ENCODE peak calls at places on chromosomes 7 and 10, in four cellular contexts. Q, R, T and F are unnamed samples.

GRCh38 chr10:10532274-10532673 is 485.4 kb upstream of the CELF2 start:
- DNase-seq in T (no peak), R (no peak), Q (no peak), F (no peak)

GRCh38 chr7:7970620-7971307 is 2.2 kb downstream of the GLCCI1 start:
- DNase-seq in R (no peak), Q (no peak), T (no peak), F (no peak)

GRCh38 chr10:98971464-98971863 is 264.2 kb downstream of the HPSE2 start:
- DNase-seq in Q (no peak), R (no peak), T (no peak), F (no peak)

GRCh38 chr7:84720456-84721097 is 466.3 kb downstream of the SEMA3D start:
- DNase-seq in T (no peak), R (no peak), Q (no peak), F (no peak)

GRCh38 chr10:88347597-88348304 is 235.4 kb downstream of the RNLS start:
- DNase-seq in T (no peak), Q (no peak), R (no peak), F (no peak)

GRCh38 chr10:28676297-28676967 is 889 bp upstream of the BAMBI start:
- DNase-seq in R (no peak), T (no peak), Q (no peak), F (no peak)

GRCh38 chr10:24603333-24603732 is 120.4 kb downstream of the ARHGAP21 start:
- DNase-seq in R (no peak), T (peak; percentile 49), Q (peak; percentile 48), F (no peak)

GRCh38 chr10:45354261-45354660 is 19.8 kb upstream of the ALOX5 start:
- DNase-seq in Q (no peak), R (peak; percentile 49), T (no peak), F (no peak)

GRCh38 chr10:50621981-50622496 is 1.7 kb downstream of the SGMS1 start:
- DNase-seq in T (peak; percentile 98), R (peak; percentile 91), Q (peak; percentile 96), F (peak; percentile 72)

GRCh38 chr7:107966701-107967100 is 36.3 kb downstream of the LAMB1 start:
- DNase-seq in T (peak; percentile 80), R (no peak), Q (peak; percentile 93), F (peak; percentile 63)

GRCh38 chr7:31023877-31024276 is 28.2 kb upstream of the ADCYAP1R1 start:
- DNase-seq in T (no peak), Q (no peak), R (no peak), F (no peak)

GRCh38 chr7:17663056-17663675 is 277.1 kb downstream of the SNX13 start:
- DNase-seq in R (no peak), T (peak; percentile 93), Q (peak; percentile 72), F (no peak)

GRCh38 chr10:29113251-29113945 is 175.5 kb upstream of the LYZL1 start:
- DNase-seq in T (no peak), R (no peak), Q (no peak), F (no peak)

GRCh38 chr10:123134058-123134914 is 1.5 kb upstream of the HMX3 start:
- DNase-seq in Q (no peak), R (no peak), T (peak; percentile 43), F (no peak)

GRCh38 chr10:123133511-123133910 is 2.3 kb upstream of the HMX3 start:
- DNase-seq in Q (no peak), R (no peak), T (no peak), F (no peak)

GRCh38 chr10:123134915-123135414 is 805 bp upstream of the HMX3 start:
- DNase-seq in Q (no peak), T (no peak), R (no peak), F (no peak)

GRCh38 chr10:123135415-123136141 is at the start of gene HMX3:
- DNase-seq in T (peak; percentile 54), R (no peak), Q (no peak), F (no peak)

DNA sequence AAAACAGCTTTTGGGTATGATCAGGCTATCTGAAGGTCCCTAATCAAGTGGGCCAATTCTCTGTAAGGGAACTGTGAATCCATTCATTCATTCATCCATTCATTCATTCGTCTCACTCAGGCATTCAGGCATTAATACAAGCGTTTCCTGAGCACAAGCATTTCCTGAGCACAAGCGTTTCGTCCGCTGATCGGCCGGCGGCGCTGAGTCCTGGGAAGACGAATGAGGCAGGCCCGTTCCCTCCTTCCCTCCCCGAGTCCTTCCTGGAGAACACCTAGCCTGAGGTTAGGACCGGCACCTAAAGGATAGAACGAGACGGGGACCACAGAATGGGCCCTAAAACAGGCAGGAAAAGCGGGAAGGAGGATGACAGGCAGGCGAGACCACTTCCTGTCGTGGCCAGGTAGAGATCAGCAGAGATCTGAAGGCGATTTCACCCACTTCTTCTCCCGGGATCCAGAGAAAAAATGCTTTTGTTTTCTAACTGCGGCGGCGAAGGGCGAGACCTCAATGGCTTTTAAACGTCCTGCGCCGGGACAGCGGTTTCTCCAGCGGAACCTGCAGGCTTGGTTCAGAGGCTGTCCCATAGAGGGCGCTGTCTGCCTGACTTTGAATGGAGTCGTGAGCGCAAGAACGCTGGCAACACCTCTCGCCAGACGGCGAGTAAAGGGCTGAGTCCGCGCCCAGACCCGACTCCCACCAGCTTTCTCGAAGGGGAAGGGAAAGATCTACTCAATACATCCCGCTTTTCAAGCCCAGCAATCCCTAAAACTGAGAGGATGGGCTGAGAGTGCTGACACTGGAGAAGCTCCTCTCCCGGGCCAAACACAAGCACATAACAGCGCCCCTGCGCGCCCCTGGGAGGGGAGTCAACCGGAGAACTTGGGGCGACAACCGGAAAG is 2.9 kb upstream of the HMX3 start:
- DNase-seq in T (peak; percentile 86), R (peak; percentile 87), Q (peak; percentile 60), F (no peak)
- H3K4me3 ChIP-seq in T (peak overlapping the region; percentile 37), R (no peak overlapping the region), Q (peak overlapping the region; percentile 9), F (peak overlapping the region; percentile 38)

GRCh38 chr7:101913876-101914275 is 96.5 kb downstream of the CUX1 start:
- DNase-seq in T (peak; percentile 82), Q (no peak), R (no peak), F (no peak)

GRCh38 chr7:101912711-101913110 is 95.3 kb downstream of the CUX1 start:
- DNase-seq in R (no peak), Q (no peak), T (peak; percentile 78), F (no peak)

GRCh38 chr7:101911800-101912705 is 94.6 kb downstream of the CUX1 start:
- DNase-seq in Q (no peak), T (peak; percentile 93), R (peak; percentile 40), F (no peak)

GRCh38 chr7:101915000-101915399 is 97.6 kb downstream of the CUX1 start:
- DNase-seq in R (no peak), T (no peak), Q (no peak), F (no peak)

GRCh38 chr7:101913247-101913721 is 95.9 kb downstream of the CUX1 start:
- DNase-seq in T (no peak), Q (no peak), R (no peak), F (no peak)
- TF ChIP-seq CTCF in T (no peak), Q (no peak), R (no peak), F (no peak)

GRCh38 chr10:128852449-128852848 is 614.6 kb upstream of the MGMT start:
- DNase-seq in R (no peak), Q (no peak), T (no peak), F (no peak)

GRCh38 chr10:128853537-128853936 is 613.5 kb upstream of the MGMT start:
- DNase-seq in T (no peak), Q (no peak), R (no peak), F (no peak)

GRCh38 chr10:128854965-128855364 is 612.1 kb upstream of the MGMT start:
- DNase-seq in Q (no peak), R (peak; percentile 84), T (peak; percentile 93), F (no peak)

GRCh38 chr10:128852902-128853301 is 614.1 kb upstream of the MGMT start:
- DNase-seq in R (no peak), Q (no peak), T (no peak), F (no peak)

DNA sequence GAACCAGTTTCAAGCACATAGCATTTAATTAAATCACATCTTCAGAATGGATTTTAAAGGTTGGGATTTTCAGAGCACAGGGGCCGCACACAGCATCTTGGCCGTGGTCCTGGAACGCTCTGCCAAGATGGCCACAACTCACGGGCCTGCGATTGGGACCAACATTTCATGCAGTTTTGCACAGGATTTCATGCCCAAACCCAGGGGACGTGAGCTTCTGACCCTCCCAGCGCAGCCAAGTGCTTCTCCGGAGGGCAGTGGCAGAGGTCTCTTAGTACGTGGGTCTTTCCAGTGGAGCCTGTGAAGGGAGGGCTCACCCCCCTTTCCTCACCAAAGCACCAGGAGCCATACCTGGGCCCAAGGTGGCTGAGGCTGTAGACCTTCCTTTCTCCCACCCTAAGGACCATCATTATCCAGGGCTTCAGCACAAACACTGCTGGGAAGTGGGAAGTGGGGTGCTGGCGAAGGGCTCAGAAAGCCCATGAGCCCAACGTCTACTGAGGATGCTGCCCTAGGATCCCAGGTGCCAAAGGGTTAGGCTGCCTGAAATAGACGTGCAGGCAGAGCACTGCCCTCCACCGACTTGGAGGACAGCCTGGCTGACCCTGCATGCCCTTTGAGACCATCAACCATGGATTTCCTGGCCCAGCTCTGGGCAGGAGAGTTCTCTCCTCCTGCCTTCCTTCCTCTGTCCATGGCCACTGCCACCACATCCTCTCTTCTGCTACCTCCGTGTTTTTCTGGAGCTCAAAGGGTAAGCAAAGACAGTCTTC is 611.2 kb upstream of the MGMT start:
- DNase-seq in T (no peak), R (no peak), Q (no peak), F (no peak)
- H3K4me3 ChIP-seq in T (no peak overlapping the region), R (no peak overlapping the region), Q (no peak overlapping the region), F (no peak overlapping the region)

GRCh38 chr10:34732926-34733325 is 82.2 kb downstream of the PARD3 start:
- DNase-seq in T (no peak), R (no peak), Q (no peak), F (no peak)
- TF ChIP-seq CTCF in T (peak; percentile 30), R (no peak), Q (peak; percentile 52), F (no peak)